ENCODE peak calls at places on chromosomes 13 and 19, in four cellular contexts. R, H, E and W are unnamed samples.

GRCh38 chr13:40452741-40453665 is 213.4 kb downstream of the FOXO1 start:
- DNase-seq in R (no peak), H (peak; percentile 28), E (peak; percentile 30), W (no peak)

GRCh38 chr13:101624210-101624922 is 171.9 kb downstream of the ITGBL1 start:
- DNase-seq in R (no peak), H (no peak), E (no peak), W (no peak)

GRCh38 chr13:27293873-27294515 is 23.4 kb downstream of the RASL11A start:
- DNase-seq in R (no peak), H (no peak), E (no peak), W (no peak)

GRCh38 chr19:34229721-34230120 is 24.6 kb upstream of the GARRE1 start:
- DNase-seq in R (no peak), H (no peak), E (no peak), W (no peak)

GRCh38 chr13:63631006-63631405 is 2215.4 kb upstream of the PCDH20 start:
- DNase-seq in R (no peak), H (no peak), E (no peak), W (no peak)

GRCh38 chr13:51663980-51664957 is 80.0 kb downstream of the WDFY2 start:
- DNase-seq in R (no peak), H (no peak), E (no peak), W (no peak)

GRCh38 chr13:57552441-57552840 is 79.1 kb upstream of the PCDH17 start:
- DNase-seq in R (no peak), H (no peak), E (no peak), W (no peak)

GRCh38 chr13:50574731-50575130 is 268.8 kb downstream of the DLEU7 start:
- DNase-seq in R (no peak), H (peak; percentile 47), E (no peak), W (no peak)

GRCh38 chr13:44373601-44374347 is at the start of gene SERP2:
- DNase-seq in R (no peak), H (no peak), E (no peak), W (no peak)

GRCh38 chr13:52454459-52454824 is 836 bp upstream of the CKAP2 start:
- DNase-seq in R (no peak), H (no peak), E (peak; percentile 47), W (no peak)

GRCh38 chr19:41161903-41162302 is 31.1 kb upstream of the CYP2S1 start:
- DNase-seq in R (no peak), H (no peak), E (no peak), W (no peak)
- TF ChIP-seq CTCF in R (no peak), H (no peak), E (no peak), W (no peak)

GRCh38 chr13:31199849-31200635 is at the start of gene B3GLCT:
- DNase-seq in R (no peak), H (no peak), E (peak; percentile 52), W (peak; percentile 88)

GRCh38 chr13:31198524-31198923 is 1.3 kb upstream of the B3GLCT start:
- DNase-seq in R (no peak), H (no peak), E (no peak), W (no peak)

GRCh38 chr13:31199527-31199848 is 287 bp upstream of the B3GLCT start:
- DNase-seq in R (no peak), H (no peak), E (no peak), W (no peak)

GRCh38 chr13:31201341-31202024 is 1.7 kb downstream of the B3GLCT start:
- DNase-seq in R (no peak), H (no peak), E (peak; percentile 28), W (no peak)

DNA sequence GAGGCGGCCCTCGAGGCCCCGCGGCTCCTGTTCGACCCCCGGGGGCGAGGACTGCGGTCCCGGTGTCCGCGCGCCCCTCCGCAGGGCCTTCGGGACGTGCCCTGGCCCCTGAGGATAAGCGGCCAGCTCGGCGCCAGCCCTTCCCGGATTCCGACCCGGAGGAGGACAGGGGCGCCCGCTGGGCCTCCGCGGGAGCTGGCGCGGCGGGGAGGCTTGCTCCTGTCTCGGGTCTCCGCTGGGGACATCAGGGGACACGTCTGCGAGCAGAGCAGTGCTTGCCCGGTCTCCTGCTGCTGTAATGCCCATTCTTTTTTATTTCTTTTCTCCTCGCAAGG is 828 bp downstream of the B3GLCT start:
- DNase-seq in R (no peak), H (no peak), E (peak; percentile 26), W (peak; percentile 74)
- TF ChIP-seq CTCF in R (no peak), H (no peak), E (no peak), W (no peak)

GRCh38 chr19:18839465-18840287 is 7.9 kb downstream of the UPF1 start:
- DNase-seq in R (no peak), H (no peak), E (no peak), W (no peak)
- TF ChIP-seq CTCF in R (no peak), H (no peak), E (no peak), W (no peak)

GRCh38 chr13:108086678-108087077 is 128.7 kb downstream of the LIG4 start:
- DNase-seq in R (no peak), H (no peak), E (no peak), W (no peak)
- TF ChIP-seq CTCF in R (no peak), H (no peak), E (no peak), W (no peak)

DNA sequence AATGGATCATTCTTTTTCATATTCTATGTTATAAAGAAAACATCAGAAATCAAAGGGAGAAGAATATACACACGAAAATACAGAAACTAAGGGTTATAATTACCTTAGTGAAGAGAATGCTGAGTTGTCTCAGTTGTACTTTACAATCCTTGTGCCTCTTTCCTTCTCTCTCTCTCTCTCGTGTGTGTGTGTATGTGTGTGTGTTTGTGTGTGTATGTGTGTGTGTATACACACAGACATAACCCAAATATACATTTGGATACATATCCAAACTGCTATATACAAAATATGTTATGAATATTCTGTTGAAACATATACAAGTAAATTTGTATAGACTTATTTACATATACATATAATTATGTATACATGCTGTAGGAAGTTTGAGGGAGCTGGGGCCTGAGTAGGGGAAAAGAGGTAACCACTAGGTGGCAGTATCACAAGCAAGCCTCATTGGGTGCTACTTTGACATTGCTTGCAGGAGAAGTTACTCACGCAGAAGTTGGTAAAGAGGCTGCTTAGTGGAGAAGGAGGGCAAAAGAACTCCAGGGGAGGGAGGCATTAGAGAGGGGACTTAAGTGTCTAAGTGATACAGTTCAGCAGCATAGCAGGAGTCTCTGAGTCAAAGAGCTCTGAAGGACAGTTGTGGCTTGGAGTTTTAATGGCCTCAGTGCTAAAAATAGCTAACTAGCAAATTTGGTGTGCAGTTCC is 465.1 kb upstream of the PCDH20 start:
- DNase-seq in R (no peak), H (no peak), E (no peak), W (no peak)
- TF ChIP-seq CTCF in R (no peak), H (no peak), E (no peak), W (no peak)

DNA sequence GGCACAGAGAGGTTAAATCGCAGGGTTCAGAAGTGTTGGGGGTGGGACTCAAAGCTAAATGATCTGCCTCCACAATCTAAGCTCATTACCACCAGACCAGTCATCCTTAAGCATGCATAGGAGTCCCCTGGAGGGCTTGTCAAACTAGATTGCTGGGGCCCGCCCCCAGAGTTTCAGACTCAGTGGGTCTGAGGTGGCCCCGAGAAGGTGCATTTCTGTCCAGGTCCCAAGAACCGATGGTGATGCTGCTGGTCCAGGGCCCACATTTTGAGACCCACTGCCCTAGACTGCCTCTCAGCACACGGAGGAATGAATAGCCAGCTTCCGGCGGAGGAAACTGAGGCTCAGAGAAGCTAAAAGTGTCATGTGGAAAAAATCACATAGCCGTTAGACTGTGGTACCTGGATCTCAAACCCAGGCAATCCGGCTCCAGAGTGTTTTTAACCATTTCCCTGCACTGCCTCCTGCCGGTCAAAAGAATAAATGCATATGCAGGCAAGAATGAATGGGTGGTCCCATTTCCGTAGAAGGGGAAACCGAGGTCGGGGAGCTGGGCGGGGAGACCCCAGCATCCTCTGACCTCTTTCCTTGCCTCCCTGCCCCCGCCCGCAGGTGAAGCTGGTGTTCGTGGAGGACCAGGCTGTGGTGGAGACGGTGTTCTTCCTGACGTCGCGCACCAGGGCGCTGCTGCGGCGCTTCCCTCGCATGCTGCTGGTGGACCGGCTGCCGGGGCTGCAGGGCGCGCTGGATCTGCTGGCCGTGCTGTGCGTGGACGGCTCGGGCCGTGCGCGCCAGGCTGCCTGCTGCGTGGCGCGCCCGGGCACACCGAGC is 23.8 kb downstream of the ZSWIM9 start:
- DNase-seq in R (no peak), H (no peak), E (no peak), W (peak; percentile 60)
- TF ChIP-seq CTCF in R (no peak), H (peak; percentile 51), E (no peak), W (peak; percentile 42)

GRCh38 chr13:42969558-42970172 is 22.4 kb downstream of the EPSTI1 start:
- DNase-seq in R (peak; percentile 60), H (no peak), E (peak; percentile 64), W (no peak)
- TF ChIP-seq CTCF in R (peak; percentile 42), H (peak; percentile 79), E (no peak), W (peak; percentile 73)

DNA sequence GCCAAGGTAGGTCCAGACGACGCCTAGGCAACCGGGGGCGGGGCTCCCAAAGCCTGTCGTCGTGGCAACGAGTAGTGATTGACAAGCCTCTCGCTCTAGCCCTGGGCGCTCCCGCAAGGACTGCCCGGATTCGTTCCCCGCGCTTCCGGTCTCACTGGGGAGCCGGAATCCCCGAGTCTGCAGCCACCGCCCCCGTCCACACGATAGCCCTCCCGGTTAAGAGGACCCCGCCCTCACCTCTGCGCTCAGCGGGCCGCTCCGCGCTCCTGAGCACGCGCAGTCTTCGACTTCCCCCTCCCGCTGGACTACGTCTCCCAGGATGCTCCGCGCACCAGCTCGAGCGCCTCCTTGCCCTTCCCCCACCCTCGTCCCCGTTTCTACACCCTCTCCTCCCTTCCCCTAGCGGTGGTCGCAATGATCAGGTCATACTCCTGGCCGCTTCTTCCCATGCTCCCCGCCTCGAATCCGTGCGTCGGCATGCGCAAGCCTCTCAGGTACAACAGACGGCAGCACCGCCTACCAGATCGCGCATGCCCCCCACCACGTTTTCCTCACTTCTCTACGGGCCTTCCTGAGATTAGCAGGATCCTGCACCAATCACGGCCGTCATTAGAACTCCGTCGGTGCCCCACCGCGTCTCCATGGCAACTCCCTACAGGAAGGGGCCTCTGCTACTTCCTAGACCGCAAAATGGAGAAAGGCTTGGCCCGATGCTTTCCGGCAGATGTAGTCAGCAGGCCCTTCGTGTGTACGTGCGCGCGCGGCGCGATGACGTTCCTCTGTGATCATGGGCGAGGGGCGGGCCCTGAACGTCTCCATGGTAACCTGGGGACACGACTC is at the start of gene MZF1:
- DNase-seq in R (peak; percentile 99), H (peak; percentile 99), E (peak; percentile 100), W (peak; percentile 100)
- TF ChIP-seq CTCF in R (no peak), H (peak; percentile 29), E (no peak), W (no peak)

GRCh38 chr13:28719656-28720055 is 886 bp upstream of the SLC46A3 start:
- DNase-seq in R (no peak), H (peak; percentile 77), E (no peak), W (no peak)

GRCh38 chr13:28717170-28717569 is 1.6 kb downstream of the SLC46A3 start:
- DNase-seq in R (no peak), H (no peak), E (no peak), W (no peak)

GRCh38 chr13:28718186-28718537 is 608 bp downstream of the SLC46A3 start:
- DNase-seq in R (no peak), H (no peak), E (peak; percentile 36), W (no peak)

GRCh38 chr13:28719227-28719562 is 425 bp upstream of the SLC46A3 start:
- DNase-seq in R (no peak), H (no peak), E (no peak), W (no peak)

GRCh38 chr13:28718538-28719226 is at the start of gene SLC46A3:
- DNase-seq in R (peak; percentile 94), H (peak; percentile 89), E (peak; percentile 96), W (peak; percentile 100)
- TF ChIP-seq CTCF in R (no peak), H (peak; percentile 8), E (no peak), W (peak; percentile 26)

GRCh38 chr19:44990966-44991365 is 10.3 kb upstream of the RELB start:
- DNase-seq in R (no peak), H (no peak), E (no peak), W (no peak)
- TF ChIP-seq CTCF in R (no peak), H (no peak), E (no peak), W (no peak)